ENCODE peak calls at places on chromosome 4, in ten cellular contexts. K is left lung; B is fibroblast of lung; M is upper lobe of left lung; H is cardiac muscle cell; L is esophagus muscularis mucosa; N is tibial artery; O is left ventricle myocardium inferior; I is CD8-positive, alpha-beta T cell; T is PC-3. A is an unnamed sample. For H3K4me1 and H3K9me3, the result is how much of the 10 kb centered on the place peaks cover.

GRCh38 chr4:96108146-96108545 is 268.3 kb downstream of the PDHA2 start:
- DNase-seq in K (no peak), B (no peak), M (no peak), H (no peak), L (no peak), N (no peak), O (no peak), I (no peak), T (no peak), A (no peak)

GRCh38 chr4:146368209-146368608 is 153.5 kb downstream of the SLC10A7 start:
- DNase-seq in K (no peak), B (peak), M (no peak), H (peak), L (no peak), N (no peak), O (peak), I (no peak), T (no peak), A (no peak)

GRCh38 chr4:71261633-71262121 is 77.1 kb upstream of the SLC4A4 start:
- DNase-seq in K (no peak), B (no peak), M (no peak), H (peak), L (no peak), N (no peak), O (no peak), I (no peak), T (peak), A (no peak)

GRCh38 chr4:38805530-38806145 is 1.0 kb upstream of the TLR1 start:
- DNase-seq in K (peak), B (no peak), M (no peak), H (no peak), L (no peak), N (no peak), O (peak), I (peak), T (no peak), A (no peak)

GRCh38 chr4:146134761-146135160 is 40.8 kb upstream of the LSM6 start:
- DNase-seq in K (no peak), B (no peak), M (no peak), H (no peak), L (no peak), N (no peak), O (peak), I (no peak), T (no peak), A (no peak)

GRCh38 chr4:24924309-24924781 is 11.5 kb upstream of the CCDC149 start:
- DNase-seq in K (peak), B (peak), M (no peak), H (no peak), L (no peak), N (no peak), O (no peak), I (no peak), T (no peak), A (no peak)

GRCh38 chr4:132493476-132493875 is 655.6 kb upstream of the PCDH10 start:
- DNase-seq in K (no peak), B (peak), M (no peak), H (no peak), L (no peak), N (no peak), O (no peak), I (no peak), T (no peak), A (no peak)

GRCh38 chr4:20805716-20806115 is 105.5 kb downstream of the PACRGL start:
- DNase-seq in K (no peak), B (no peak), M (no peak), H (no peak), L (no peak), N (no peak), O (no peak), I (no peak), T (peak), A (no peak)

GRCh38 chr4:113455081-113455480 is 306.5 kb downstream of the CAMK2D start:
- DNase-seq in K (no peak), B (no peak), M (no peak), H (no peak), L (no peak), N (no peak), O (no peak), I (no peak), T (no peak), A (no peak)

GRCh38 chr4:109702950-109703663 is at the start of gene CASP6:
- DNase-seq in K (peak), B (peak), M (peak), H (peak), L (peak), N (peak), O (peak), I (peak), T (peak), A (peak)

GRCh38 chr4:87025614-87026041 is 90.8 kb downstream of the AFF1 start:
- DNase-seq in K (no peak), B (no peak), M (no peak), H (no peak), L (no peak), N (no peak), O (no peak), I (no peak), T (no peak), A (no peak)

GRCh38 chr4:132488555-132488954 is 660.5 kb upstream of the PCDH10 start:
- DNase-seq in K (no peak), B (no peak), M (no peak), H (no peak), L (no peak), N (no peak), O (no peak), I (no peak), T (no peak), A (no peak)

GRCh38 chr4:102610007-102610406 is 108.8 kb downstream of the NFKB1 start:
- DNase-seq in K (no peak), B (peak), M (no peak), H (no peak), L (no peak), N (no peak), O (no peak), I (no peak), T (peak), A (no peak)
- TF ChIP-seq CTCF in K (no peak), B (peak), M (no peak), H (peak), L (peak), N (no peak), O (peak), I (no peak), T (peak), A (no peak)

GRCh38 chr4:159169414-159169813 is 66.5 kb downstream of the RAPGEF2 start:
- DNase-seq in K (no peak), B (no peak), M (no peak), H (no peak), L (no peak), N (no peak), O (no peak), I (no peak), T (no peak), A (no peak)
- H3K4me1 ChIP-seq in K (under half), B (under half), M (under half), H (under half), L (under half), N (under half), O (half or more), I (under half), T (under half), A (under half)

GRCh38 chr4:177012918-177013545 is 220.3 kb upstream of the VEGFC start:
- DNase-seq in K (no peak), B (no peak), M (no peak), H (no peak), L (no peak), N (no peak), O (no peak), I (no peak), T (peak), A (no peak)

GRCh38 chr4:177006331-177006730 is 213.6 kb upstream of the VEGFC start:
- DNase-seq in K (no peak), B (no peak), M (no peak), H (no peak), L (no peak), N (no peak), O (no peak), I (no peak), T (peak), A (no peak)

GRCh38 chr4:177008836-177009501 is 216.2 kb upstream of the VEGFC start:
- DNase-seq in K (no peak), B (no peak), M (no peak), H (no peak), L (no peak), N (no peak), O (no peak), I (no peak), T (no peak), A (no peak)

GRCh38 chr4:177008071-177008835 is 215.5 kb upstream of the VEGFC start:
- DNase-seq in K (no peak), B (peak), M (no peak), H (no peak), L (no peak), N (no peak), O (no peak), I (no peak), T (peak), A (no peak)

DNA sequence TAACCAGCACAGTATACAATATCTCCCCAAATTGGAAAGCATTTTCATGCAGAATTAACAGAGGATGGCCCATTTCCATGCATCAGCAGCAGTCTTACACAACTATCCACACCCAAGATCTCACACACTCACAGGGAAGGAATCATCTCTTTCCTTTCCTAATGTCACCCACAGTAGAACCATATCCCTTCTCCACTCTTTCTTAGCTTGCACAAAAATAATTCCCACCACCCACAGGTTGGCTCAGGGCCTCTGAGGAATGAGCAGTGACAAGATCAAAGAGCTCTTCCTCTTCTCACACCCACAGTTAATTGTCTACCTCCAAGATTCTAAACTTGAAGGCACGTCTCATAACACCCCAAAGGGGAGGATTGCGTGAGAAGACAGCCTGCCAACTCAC is 217.7 kb upstream of the VEGFC start:
- DNase-seq in K (no peak), B (no peak), M (no peak), H (no peak), L (no peak), N (no peak), O (no peak), I (no peak), T (no peak), A (no peak)
- H3K9me3 ChIP-seq in K (under half), B (under half), M (under half), H (under half), L (under half), N (under half), O (under half), I (under half), T (under half), A (under half)

GRCh38 chr4:11514780-11515432 is 86.2 kb upstream of the HS3ST1 start:
- DNase-seq in K (no peak), B (no peak), M (no peak), H (peak), L (no peak), N (no peak), O (no peak), I (no peak), T (no peak), A (no peak)

GRCh38 chr4:11518754-11519153 is 90.1 kb upstream of the HS3ST1 start:
- DNase-seq in K (no peak), B (no peak), M (no peak), H (no peak), L (no peak), N (no peak), O (no peak), I (no peak), T (no peak), A (no peak)

GRCh38 chr4:11511321-11511720 is 82.6 kb upstream of the HS3ST1 start:
- DNase-seq in K (no peak), B (no peak), M (no peak), H (no peak), L (no peak), N (no peak), O (no peak), I (no peak), T (no peak), A (no peak)

GRCh38 chr4:11507920-11508319 is 79.2 kb upstream of the HS3ST1 start:
- DNase-seq in K (no peak), B (no peak), M (no peak), H (no peak), L (no peak), N (no peak), O (no peak), I (no peak), T (peak), A (no peak)

GRCh38 chr4:11512861-11513260 is 84.2 kb upstream of the HS3ST1 start:
- DNase-seq in K (no peak), B (no peak), M (no peak), H (no peak), L (no peak), N (no peak), O (no peak), I (no peak), T (no peak), A (no peak)
- TF ChIP-seq CTCF in K (no peak), B (no peak), M (no peak), H (no peak), L (no peak), N (no peak), O (no peak), I (no peak), T (no peak), A (no peak)

GRCh38 chr4:168832746-168833575 is 177.1 kb downstream of the CBR4 start:
- DNase-seq in K (no peak), B (no peak), M (peak), H (peak), L (no peak), N (peak), O (peak), I (no peak), T (no peak), A (peak)
- H3K4me1 ChIP-seq in K (under half), B (under half), M (under half), H (under half), L (under half), N (under half), O (half or more), I (under half), T (under half), A (under half)

DNA sequence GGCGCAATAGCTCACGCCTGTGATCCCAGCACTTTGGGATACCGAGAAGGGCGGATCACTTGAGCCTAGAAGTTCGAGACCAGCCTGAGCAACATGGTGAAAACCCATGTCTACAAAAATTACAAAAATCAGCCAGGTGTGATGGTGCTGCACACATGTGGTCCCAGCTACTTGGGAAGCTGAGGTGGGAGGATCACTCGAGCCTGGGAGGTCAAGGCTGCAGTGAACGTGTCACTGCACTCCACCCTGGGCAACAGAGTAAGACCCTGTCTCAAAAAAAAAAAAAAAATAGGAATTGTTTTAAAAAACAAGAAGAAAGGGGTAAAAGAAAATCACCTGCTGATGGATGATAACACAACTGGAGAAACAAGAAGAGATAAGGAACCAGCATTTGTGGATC is 38.8 kb downstream of the CHIC2 start:
- DNase-seq in K (no peak), B (no peak), M (no peak), H (no peak), L (no peak), N (no peak), O (no peak), I (no peak), T (no peak), A (no peak)
- H3K9me3 ChIP-seq in K (under half), B (under half), M (under half), H (under half), L (under half), N (under half), O (under half), I (under half), T (under half), A (under half)

GRCh38 chr4:182248295-182248694 is 5.1 kb downstream of the TENM3 start:
- DNase-seq in K (no peak), B (no peak), M (no peak), H (no peak), L (no peak), N (no peak), O (no peak), I (no peak), T (no peak), A (no peak)

GRCh38 chr4:182245541-182246245 is 2.5 kb downstream of the TENM3 start:
- DNase-seq in K (no peak), B (peak), M (no peak), H (peak), L (peak), N (no peak), O (no peak), I (no peak), T (no peak), A (no peak)

GRCh38 chr4:182242793-182243192 is 409 bp upstream of the TENM3 start:
- DNase-seq in K (no peak), B (peak), M (no peak), H (no peak), L (no peak), N (no peak), O (no peak), I (no peak), T (no peak), A (no peak)

GRCh38 chr4:182245041-182245440 is 1.8 kb downstream of the TENM3 start:
- DNase-seq in K (no peak), B (no peak), M (no peak), H (no peak), L (peak), N (no peak), O (no peak), I (no peak), T (no peak), A (no peak)

DNA sequence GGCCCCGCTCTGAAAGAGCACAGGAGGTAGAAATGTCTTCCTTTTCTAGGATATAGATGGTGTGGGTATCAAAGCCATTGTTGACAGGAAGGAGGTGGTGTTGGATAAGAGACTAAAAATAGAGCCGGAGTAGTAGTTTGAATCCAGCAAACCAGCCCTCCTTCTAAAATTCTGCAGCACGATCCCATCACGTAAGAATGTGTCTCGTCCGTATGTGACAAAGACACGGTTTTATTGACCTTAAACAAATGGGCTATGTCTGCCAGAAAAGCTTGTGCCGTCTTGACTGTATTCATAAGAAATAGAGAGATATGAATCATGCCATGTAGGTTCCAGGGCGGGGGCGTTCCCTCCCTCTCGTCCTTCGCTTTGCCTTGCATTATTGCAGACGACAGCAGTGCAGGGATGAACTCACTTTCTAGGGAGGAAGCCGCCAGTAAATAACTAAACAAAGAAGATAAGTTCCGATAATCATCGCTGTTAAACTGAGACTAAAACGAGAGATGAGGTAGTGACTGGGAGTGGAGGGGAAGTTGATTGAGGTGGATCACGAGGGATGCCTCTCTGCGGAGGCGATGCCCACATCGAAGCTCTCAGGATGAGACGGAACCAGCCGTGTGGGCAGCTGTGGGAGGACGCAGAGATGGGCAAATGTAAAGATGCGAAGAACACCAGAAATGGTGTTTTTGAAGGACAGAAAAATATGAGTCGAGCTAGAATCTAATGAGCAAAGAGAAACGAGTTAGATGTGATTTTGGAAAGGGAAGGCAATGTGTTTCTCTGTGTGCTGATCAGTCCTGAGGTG is 3.4 kb downstream of the TENM3 start:
- DNase-seq in K (no peak), B (peak), M (no peak), H (peak), L (peak), N (no peak), O (no peak), I (no peak), T (no peak), A (no peak)
- TF ChIP-seq CTCF in K (no peak), B (no peak), M (no peak), H (no peak), L (no peak), N (no peak), O (no peak), I (no peak), T (no peak), A (no peak)

GRCh38 chr4:15294832-15295231 is 133.0 kb upstream of the C1QTNF7 start:
- DNase-seq in K (no peak), B (no peak), M (no peak), H (no peak), L (no peak), N (no peak), O (no peak), I (no peak), T (no peak), A (no peak)
- H3K4me1 ChIP-seq in K (under half), B (under half), M (under half), H (under half), L (under half), N (under half), O (under half), I (under half), T (under half), A (under half)

GRCh38 chr4:11250510-11250909 is 178.2 kb downstream of the HS3ST1 start:
- DNase-seq in K (no peak), B (no peak), M (no peak), H (no peak), L (no peak), N (no peak), O (no peak), I (no peak), T (no peak), A (no peak)

GRCh38 chr4:11252149-11252548 is 176.5 kb downstream of the HS3ST1 start:
- DNase-seq in K (no peak), B (no peak), M (no peak), H (no peak), L (no peak), N (no peak), O (no peak), I (no peak), T (no peak), A (no peak)
- H3K9me3 ChIP-seq in K (under half), B (under half), M (under half), H (under half), L (under half), N (under half), O (under half), I (under half), T (under half), A (under half)

A was measured in upper lobe of right lung.